ENCODE peak calls at places on chromosomes 4 and X, in seven cellular contexts. L is H1, V is aorta, T is GM23338, D is SJSA1, Y is kidney epithelial cell, U is tibial artery. C is an unnamed sample.

GRCh38 chrX:16145656-16146055 is 21.6 kb upstream of the MAGEB17 start:
- DNase-seq in T (no peak), V (no peak), L (no peak), D (no peak), Y (no peak), U (no peak), C (no peak)

GRCh38 chr4:2660596-2661211 is 95.4 kb downstream of the TNIP2 start:
- DNase-seq in D (no peak), U (no peak), V (no peak), Y (no peak), T (no peak), L (no peak), C (no peak)

GRCh38 chr4:110853242-110853641 is 230.4 kb upstream of the PITX2 start:
- DNase-seq in V (no peak), Y (no peak), L (no peak), T (no peak), D (no peak), U (no peak), C (no peak)

GRCh38 chr4:121706595-121707021 is 9.8 kb upstream of the ANXA5 start:
- DNase-seq in D (peak; percentile 60), L (no peak), V (no peak), Y (peak; percentile 39), T (no peak), U (no peak), C (no peak)

GRCh38 chrX:68721991-68722860 is 74.8 kb downstream of the STARD8 start:
- DNase-seq in D (no peak), U (no peak), T (no peak), L (no peak), V (no peak), Y (no peak), C (no peak)

GRCh38 chr4:7547368-7548040 is 112.8 kb upstream of the PSAPL1 start:
- DNase-seq in Y (no peak), D (no peak), U (no peak), T (no peak), L (no peak), V (peak; percentile 19), C (no peak)

GRCh38 chr4:16204505-16204904 is 21.8 kb downstream of the TAPT1 start:
- DNase-seq in V (no peak), L (no peak), T (no peak), U (no peak), Y (no peak), D (no peak), C (no peak)

GRCh38 chr4:79759793-79760192 is 313.2 kb downstream of the ANTXR2 start:
- DNase-seq in L (no peak), V (no peak), Y (no peak), U (no peak), T (no peak), D (no peak), C (no peak)

GRCh38 chr4:77226939-77227705 is 70.1 kb downstream of the CCNG2 start:
- DNase-seq in Y (no peak), D (no peak), T (no peak), U (no peak), L (no peak), V (no peak), C (no peak)

GRCh38 chrX:70033348-70033747 is 16.4 kb downstream of the AWAT2 start:
- DNase-seq in T (peak; percentile 76), V (no peak), D (no peak), L (no peak), Y (no peak), U (no peak), C (peak; percentile 61)

GRCh38 chrX:139930923-139931645 is 1.8 kb downstream of the ATP11C start:
- DNase-seq in V (no peak), D (peak; percentile 38), T (peak; percentile 25), Y (no peak), U (no peak), L (no peak), C (peak; percentile 60)

GRCh38 chr4:47484169-47484568 is 906 bp upstream of the ATP10D start:
- DNase-seq in L (no peak), T (no peak), Y (no peak), D (no peak), V (no peak), U (no peak), C (no peak)

GRCh38 chr4:56129431-56129861 is 180.7 kb downstream of the CEP135 start:
- DNase-seq in L (no peak), D (no peak), U (no peak), Y (no peak), V (no peak), T (peak; percentile 79), C (peak; percentile 19)

GRCh38 chr4:185082549-185082948 is 60.5 kb upstream of the SLC25A4 start:
- DNase-seq in T (no peak), L (no peak), D (no peak), Y (no peak), V (no peak), U (no peak), C (no peak)

GRCh38 chr4:140718240-140718639 is 37.9 kb downstream of the TBC1D9 start:
- DNase-seq in V (no peak), Y (peak; percentile 37), D (no peak), L (no peak), U (no peak), T (no peak), C (no peak)

GRCh38 chr4:66590488-66591215 is 920.4 kb upstream of the EPHA5 start:
- DNase-seq in D (no peak), Y (no peak), U (no peak), T (no peak), V (no peak), L (no peak), C (no peak)

GRCh38 chr4:48340905-48341775 is at the start of gene SLAIN2:
- DNase-seq in T (peak; percentile 98), U (peak; percentile 100), Y (peak; percentile 89), V (peak; percentile 100), D (peak; percentile 87), L (peak; percentile 94), C (peak; percentile 98)

GRCh38 chrX:148024425-148025148 is 43.5 kb downstream of the FMR1NB start:
- DNase-seq in L (no peak), V (no peak), U (no peak), D (no peak), T (no peak), Y (no peak), C (no peak)

GRCh38 chr4:181301735-181302380 is 941.3 kb upstream of the TENM3 start:
- DNase-seq in T (peak; percentile 83), L (no peak), Y (no peak), U (no peak), V (no peak), D (peak; percentile 21), C (no peak)

GRCh38 chr4:85866508-85866907 is 391.6 kb downstream of the ARHGAP24 start:
- DNase-seq in U (no peak), V (no peak), Y (no peak), T (no peak), L (no peak), D (no peak), C (no peak)

GRCh38 chr4:62709618-62710252 is 1509.6 kb downstream of the ADGRL3 start:
- DNase-seq in L (no peak), V (no peak), Y (no peak), D (no peak), T (peak; percentile 67), U (no peak), C (no peak)
- H3K4me3 ChIP-seq in L (no peak overlapping the region), V (peak overlapping the region; percentile 43), Y (no peak overlapping the region), D (no peak overlapping the region), T (no peak overlapping the region), U (peak overlapping the region; percentile 35), C (no peak overlapping the region)

DNA sequence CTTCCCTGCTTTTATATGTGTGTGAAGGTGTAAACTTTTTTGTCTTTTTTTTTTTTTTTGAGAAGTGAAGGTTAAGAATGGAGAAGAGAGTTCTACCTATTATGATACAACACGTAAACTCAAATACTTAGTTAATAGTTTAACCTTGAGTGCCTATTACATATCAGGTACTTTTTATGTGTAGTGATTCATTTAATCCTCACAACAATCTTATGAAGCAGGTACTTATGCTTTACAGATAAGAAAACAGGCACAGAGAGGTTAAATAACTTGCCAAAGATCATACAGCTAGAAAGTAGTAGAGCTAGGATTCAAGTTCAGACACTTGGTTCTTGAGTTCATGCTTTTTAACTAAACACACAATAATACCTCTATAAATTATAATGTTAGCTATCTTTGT is 107.4 kb downstream of the THOC2 start:
- DNase-seq in V (no peak), Y (no peak), T (no peak), U (no peak), L (no peak), D (no peak), C (no peak)
- H3K36me3 ChIP-seq in V (no peaks in the 10 kb centered on the region), Y (no peaks in the 10 kb centered on the region), T (no peaks in the 10 kb centered on the region), U (peaks cover 19% of the 10 kb centered on the region), L (peaks cover 2% of the 10 kb centered on the region), D (peaks cover 28% of the 10 kb centered on the region), C (no peaks in the 10 kb centered on the region)

GRCh38 chrX:45765726-45766125 is 565.0 kb upstream of the DIPK2B start:
- DNase-seq in Y (no peak), T (no peak), L (no peak), V (no peak), U (no peak), D (no peak), C (no peak)
- H3K4me3 ChIP-seq in Y (peak overlapping the region; percentile 52), T (no peak overlapping the region), L (no peak overlapping the region), V (no peak overlapping the region), U (no peak overlapping the region), D (no peak overlapping the region), C (no peak overlapping the region)

GRCh38 chrX:41931591-41931990 is 8.2 kb upstream of the CASK start:
- DNase-seq in T (no peak), U (no peak), D (no peak), L (no peak), Y (no peak), V (no peak), C (no peak)
- H3K36me3 ChIP-seq in T (no peaks in the 10 kb centered on the region), U (no peaks in the 10 kb centered on the region), D (no peaks in the 10 kb centered on the region), L (no peaks in the 10 kb centered on the region), Y (no peaks in the 10 kb centered on the region), V (no peaks in the 10 kb centered on the region), C (no peaks in the 10 kb centered on the region)

GRCh38 chr4:55122235-55122634 is 3.2 kb downstream of the KDR start:
- DNase-seq in T (no peak), Y (no peak), V (no peak), U (no peak), L (no peak), D (no peak), C (no peak)
- H3K4me3 ChIP-seq in T (peak overlapping the region; percentile 95), Y (no peak overlapping the region), V (no peak overlapping the region), U (no peak overlapping the region), L (no peak overlapping the region), D (no peak overlapping the region), C (no peak overlapping the region)

GRCh38 chr4:82436780-82437179 is 6.4 kb downstream of the ENOPH1 start:
- DNase-seq in V (no peak), T (no peak), L (no peak), Y (no peak), D (no peak), U (no peak), C (no peak)
- H3K36me3 ChIP-seq in V (no peaks in the 10 kb centered on the region), T (peaks cover 16% of the 10 kb centered on the region), L (no peaks in the 10 kb centered on the region), Y (peaks cover 2% of the 10 kb centered on the region), D (peaks cover 14% of the 10 kb centered on the region), U (no peaks in the 10 kb centered on the region), C (no peaks in the 10 kb centered on the region)